ENCODE peak calls at places on chromosomes 16 and 17, in six cellular contexts. C, N, J, X, K and P are unnamed samples.
A peak's percentile ranks its signal among the peaks of the same experiment; 100 is the strongest.

GRCh38 chr17:48011405-48012150 is 26.0 kb downstream of the COPZ2 start:
- DNase-seq in C (peak; percentile 79), N (no peak), J (no peak), X (peak; percentile 77), K (peak; percentile 78), P (peak; percentile 25)

GRCh38 chr17:17354560-17355357 is 51.6 kb downstream of the NT5M start:
- DNase-seq in C (peak; percentile 89), N (peak; percentile 67), J (peak; percentile 77), X (peak; percentile 72), K (peak; percentile 70), P (peak; percentile 60)

GRCh38 chr16:56898847-56899246 is 33.1 kb upstream of the HERPUD1 start:
- DNase-seq in C (no peak), N (no peak), J (no peak), X (no peak), K (no peak), P (no peak)

GRCh38 chr17:4899341-4900230 is at the start of gene C17orf107:
- DNase-seq in C (peak; percentile 89), N (no peak), J (no peak), X (peak; percentile 38), K (no peak), P (peak; percentile 79)

GRCh38 chr16:69145658-69146057 is 13.2 kb downstream of the UTP4 start:
- DNase-seq in C (no peak), N (no peak), J (no peak), X (no peak), K (no peak), P (peak; percentile 17)

GRCh38 chr16:87406495-87407088 is 14.5 kb downstream of the MAP1LC3B start:
- DNase-seq in C (no peak), N (no peak), J (no peak), X (no peak), K (peak; percentile 18), P (no peak)

GRCh38 chr17:47277921-47278320 is 24.3 kb downstream of the ITGB3 start:
- DNase-seq in C (no peak), N (no peak), J (no peak), X (no peak), K (no peak), P (peak; percentile 65)

GRCh38 chr17:69246726-69247375 is 18.2 kb upstream of the ABCA10 start:
- DNase-seq in C (no peak), N (no peak), J (peak; percentile 31), X (peak; percentile 30), K (peak; percentile 60), P (peak; percentile 55)

GRCh38 chr17:71111945-71112344 is 942.6 kb downstream of the KCNJ2 start:
- DNase-seq in C (no peak), N (no peak), J (no peak), X (no peak), K (no peak), P (no peak)

GRCh38 chr17:17924131-17924856 is 47.9 kb downstream of the TOM1L2 start:
- DNase-seq in C (no peak), N (no peak), J (no peak), X (no peak), K (no peak), P (no peak)

GRCh38 chr17:1294157-1294717 is 14.8 kb downstream of the TRARG1 start:
- DNase-seq in C (no peak), N (no peak), J (no peak), X (no peak), K (no peak), P (no peak)

GRCh38 chr16:83785455-83785854 is 22.3 kb upstream of the HSBP1 start:
- DNase-seq in C (no peak), N (no peak), J (no peak), X (peak; percentile 55), K (no peak), P (peak; percentile 7)

GRCh38 chr17:45326566-45326965 is 9.7 kb upstream of the MAP3K14 start:
- DNase-seq in C (peak; percentile 14), N (no peak), J (no peak), X (no peak), K (no peak), P (no peak)

GRCh38 chr16:85514601-85515318 is 98.4 kb upstream of the GSE1 start:
- DNase-seq in C (no peak), N (no peak), J (peak; percentile 38), X (peak; percentile 74), K (peak; percentile 91), P (peak; percentile 92)

GRCh38 chr17:4520881-4521600 is 22.4 kb downstream of the SPNS2 start:
- DNase-seq in C (no peak), N (no peak), J (no peak), X (no peak), K (no peak), P (peak; percentile 54)

GRCh38 chr16:81071816-81072215 is 5.2 kb downstream of the C16orf46 start:
- DNase-seq in C (no peak), N (no peak), J (no peak), X (peak; percentile 14), K (no peak), P (peak; percentile 12)

GRCh38 chr17:3773511-3773910 is 27.5 kb downstream of the ITGAE start:
- DNase-seq in C (no peak), N (no peak), J (no peak), X (peak; percentile 41), K (peak; percentile 49), P (peak; percentile 74)

GRCh38 chr17:51486091-51486490 is 225.7 kb downstream of the UTP18 start:
- DNase-seq in C (no peak), N (no peak), J (no peak), X (no peak), K (no peak), P (no peak)

GRCh38 chr17:74288785-74289184 is 14.8 kb downstream of the DNAI2 start:
- DNase-seq in C (no peak), N (no peak), J (no peak), X (no peak), K (no peak), P (no peak)

GRCh38 chr17:19659366-19660177 is 11.0 kb downstream of the ALDH3A2 start:
- DNase-seq in C (no peak), N (no peak), J (no peak), X (no peak), K (no peak), P (no peak)

GRCh38 chr17:63140255-63140654 is 174.2 kb downstream of the TANC2 start:
- DNase-seq in C (no peak), N (no peak), J (no peak), X (no peak), K (peak; percentile 66), P (peak; percentile 58)

GRCh38 chr17:6070280-6070894 is at the start of gene WSCD1:
- DNase-seq in C (no peak), N (no peak), J (no peak), X (no peak), K (peak; percentile 24), P (no peak)

GRCh38 chr17:28505986-28506665 is at the start of gene FOXN1:
- DNase-seq in C (no peak), N (no peak), J (no peak), X (no peak), K (no peak), P (no peak)

GRCh38 chr17:74949455-74950115 is 13.9 kb downstream of the OTOP3 start:
- DNase-seq in C (no peak), N (no peak), J (no peak), X (no peak), K (no peak), P (no peak)

GRCh38 chr16:75254359-75254837 is 3.0 kb upstream of the BCAR1 start:
- DNase-seq in C (peak; percentile 78), N (no peak), J (no peak), X (peak; percentile 91), K (peak; percentile 99), P (peak; percentile 88)

GRCh38 chr17:17993366-17993765 is 20.7 kb downstream of the DRC3 start:
- DNase-seq in C (no peak), N (no peak), J (no peak), X (no peak), K (no peak), P (no peak)

GRCh38 chr16:15636392-15636873 is 6.5 kb downstream of the MARF1 start:
- DNase-seq in C (no peak), N (no peak), J (no peak), X (no peak), K (no peak), P (no peak)

GRCh38 chr16:28537076-28537475 is 1.7 kb downstream of the NUPR1 start:
- DNase-seq in C (no peak), N (no peak), J (no peak), X (no peak), K (no peak), P (no peak)

GRCh38 chr16:3408561-3409197 is 7.7 kb downstream of the ZNF174 start:
- DNase-seq in C (no peak), N (no peak), J (no peak), X (no peak), K (no peak), P (no peak)

GRCh38 chr16:27326738-27327585 is 13.2 kb downstream of the IL4R start:
- DNase-seq in C (peak; percentile 96), N (peak; percentile 80), J (no peak), X (peak; percentile 99), K (peak; percentile 99), P (peak; percentile 97)

GRCh38 chr16:27326251-27326650 is 12.5 kb downstream of the IL4R start:
- DNase-seq in C (no peak), N (no peak), J (no peak), X (no peak), K (no peak), P (no peak)

GRCh38 chr16:27324851-27325301 is 11.1 kb downstream of the IL4R start:
- DNase-seq in C (peak; percentile 82), N (no peak), J (no peak), X (peak; percentile 78), K (no peak), P (no peak)

GRCh38 chr16:27323781-27324561 is 10.2 kb downstream of the IL4R start:
- DNase-seq in C (no peak), N (no peak), J (no peak), X (peak; percentile 18), K (no peak), P (no peak)

DNA sequence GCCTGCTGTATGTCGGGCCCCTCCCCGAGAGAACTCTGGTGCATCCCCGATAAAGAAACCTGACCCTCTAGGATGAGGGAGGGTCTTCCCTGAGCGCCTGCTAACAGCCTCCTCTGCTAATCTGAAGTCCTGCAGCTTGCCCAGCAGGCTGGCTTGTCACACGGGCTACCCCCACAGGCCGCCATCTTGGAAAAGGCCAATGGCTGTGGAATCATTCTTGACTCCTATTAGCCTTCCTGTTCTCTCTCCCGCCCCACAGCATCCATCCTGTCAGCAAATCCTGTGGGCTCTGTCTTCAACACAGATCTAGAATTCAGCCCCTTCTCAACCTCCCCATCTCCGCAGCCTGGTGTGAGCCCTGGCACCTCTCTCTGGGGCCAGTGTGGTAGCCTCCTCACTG is 12.0 kb downstream of the IL4R start:
- DNase-seq in C (no peak), N (no peak), J (no peak), X (peak; percentile 32), K (no peak), P (no peak)
- H2BK120ac ChIP-seq in C (no peak overlapping the region), N (no peak overlapping the region), J (no peak overlapping the region), X (peak overlapping the region; percentile 79), K (peak overlapping the region; percentile 98), P (peak overlapping the region; percentile 89)

GRCh38 chr17:27489045-27489715 is 32.9 kb downstream of the KSR1 start:
- DNase-seq in C (no peak), N (no peak), J (no peak), X (no peak), K (peak; percentile 30), P (peak; percentile 59)
- H3K4me1 ChIP-seq in C (peaks cover 26% of the 10 kb centered on the region), N (peaks cover 26% of the 10 kb centered on the region), J (peaks cover 23% of the 10 kb centered on the region), X (peaks cover 5% of the 10 kb centered on the region), K (peaks cover 28% of the 10 kb centered on the region), P (peaks cover 46% of the 10 kb centered on the region)

GRCh38 chr17:42422958-42423712 is at the start of gene CAVIN1:
- DNase-seq in C (peak; percentile 99), N (peak; percentile 89), J (peak; percentile 93), X (peak; percentile 94), K (peak; percentile 96), P (peak; percentile 98)
- H2BK120ac ChIP-seq in C (no peak within 1 kb of the TSS), N (no peak within 1 kb of the TSS), J (peak within 1 kb of the TSS; percentile 28), X (no peak within 1 kb of the TSS), K (peak within 1 kb of the TSS; percentile 87), P (peak within 1 kb of the TSS; percentile 82)

GRCh38 chr16:54174201-54174600 is 112.4 kb downstream of the IRX3 start:
- DNase-seq in C (no peak), N (no peak), J (no peak), X (no peak), K (no peak), P (no peak)
- H3K4me1 ChIP-seq in C (no peaks in the 10 kb centered on the region), N (peaks cover 17% of the 10 kb centered on the region), J (peaks cover 61% of the 10 kb centered on the region), X (no peaks in the 10 kb centered on the region), K (peaks cover 3% of the 10 kb centered on the region), P (no peaks in the 10 kb centered on the region)